ENCODE peak calls at places on chromosomes 1 and 21, in ten cellular contexts. F is KG1; X is T-helper 9 cell; A is activated CD8-positive, alpha-beta memory T cell treated with anti-CD3 and anti-CD28 coated beads for 1 hour; J is NCI-H1930; U is AG08395; N is activated CD8-positive, alpha-beta T cell treated with anti-CD3 and anti-CD28 coated beads, Interleukin-2, amount 10 ng/mL, durations not matched to agents 7 days and 5 days; E is neural progenitor cell; G is left cardiac atrium; W is GM04504. M is an unnamed sample.

GRCh38 chr1:65297686-65298085 is 11.7 kb upstream of the DNAJC6 start:
- DNase-seq in F (no peak), X (no peak), A (no peak), J (no peak), U (no peak), N (no peak), E (no peak), G (no peak), W (no peak), M (no peak)

GRCh38 chr1:246513619-246514343 is 6.7 kb upstream of the SMYD3 start:
- DNase-seq in F (no peak), X (no peak), A (no peak), J (no peak), U (no peak), N (no peak), E (no peak), G (no peak), W (no peak), M (no peak)

GRCh38 chr1:9399510-9400424 is 107.1 kb downstream of the SPSB1 start:
- DNase-seq in F (peak), X (no peak), A (no peak), J (no peak), U (peak), N (no peak), E (no peak), G (peak), W (no peak), M (peak)

GRCh38 chr1:31912839-31913239 is 25.3 kb downstream of the PTP4A2 start:
- DNase-seq in F (no peak), X (no peak), A (no peak), J (no peak), U (no peak), N (no peak), E (no peak), G (no peak), W (no peak), M (no peak)

GRCh38 chr1:172308577-172308976 is 111.9 kb upstream of the C1orf105 start:
- DNase-seq in F (no peak), X (no peak), A (no peak), J (no peak), U (no peak), N (no peak), E (no peak), G (no peak), W (no peak), M (no peak)

GRCh38 chr1:208387908-208388756 is 143.9 kb upstream of the PLXNA2 start:
- DNase-seq in F (no peak), X (no peak), A (no peak), J (no peak), U (no peak), N (no peak), E (no peak), G (no peak), W (no peak), M (no peak)

GRCh38 chr1:22502167-22502566 is 50.5 kb downstream of the ZBTB40 start:
- DNase-seq in F (no peak), X (no peak), A (no peak), J (no peak), U (no peak), N (no peak), E (no peak), G (no peak), W (no peak), M (no peak)

GRCh38 chr1:180507826-180508724 is 5.7 kb upstream of the ACBD6 start:
- DNase-seq in F (no peak), X (no peak), A (no peak), J (no peak), U (peak), N (no peak), E (no peak), G (no peak), W (no peak), M (no peak)

GRCh38 chr1:162697140-162697895 is 65.1 kb downstream of the DDR2 start:
- DNase-seq in F (no peak), X (no peak), A (no peak), J (no peak), U (no peak), N (no peak), E (no peak), G (no peak), W (no peak), M (no peak)

GRCh38 chr21:46063734-46064680 is 33.9 kb upstream of the COL6A2 start:
- DNase-seq in F (no peak), X (no peak), A (no peak), J (no peak), U (no peak), N (no peak), E (no peak), G (no peak), W (no peak), M (no peak)

GRCh38 chr1:63946866-63947491 is 173.2 kb downstream of the ROR1 start:
- DNase-seq in F (no peak), X (no peak), A (no peak), J (no peak), U (no peak), N (no peak), E (no peak), G (peak), W (no peak), M (peak)

GRCh38 chr1:186535388-186536133 is 74.6 kb upstream of the PDC start:
- DNase-seq in F (no peak), X (no peak), A (no peak), J (no peak), U (peak), N (no peak), E (no peak), G (no peak), W (peak), M (no peak)

GRCh38 chr1:62288224-62288623 is 31.0 kb downstream of the KANK4 start:
- DNase-seq in F (no peak), X (no peak), A (no peak), J (no peak), U (no peak), N (no peak), E (peak), G (no peak), W (no peak), M (no peak)

GRCh38 chr1:89523597-89524368 is 846 bp upstream of the LRRC8B start:
- DNase-seq in F (peak), X (no peak), A (no peak), J (peak), U (no peak), N (peak), E (peak), G (no peak), W (no peak), M (no peak)

GRCh38 chr21:17780539-17780938 is 38.6 kb downstream of the C21orf91 start:
- DNase-seq in F (peak), X (peak), A (no peak), J (no peak), U (no peak), N (peak), E (peak), G (no peak), W (no peak), M (no peak)

GRCh38 chr1:46547481-46548383 is 3.7 kb downstream of the KNCN start:
- DNase-seq in F (no peak), X (no peak), A (no peak), J (no peak), U (peak), N (peak), E (peak), G (peak), W (no peak), M (no peak)

GRCh38 chr1:40267767-40268187 is 9.7 kb downstream of the ZMPSTE24 start:
- DNase-seq in F (no peak), X (no peak), A (no peak), J (no peak), U (peak), N (no peak), E (no peak), G (no peak), W (peak), M (no peak)

GRCh38 chr1:38464071-38464661 is 395.4 kb downstream of the RRAGC start:
- DNase-seq in F (no peak), X (no peak), A (no peak), J (no peak), U (no peak), N (no peak), E (no peak), G (no peak), W (no peak), M (no peak)

GRCh38 chr1:207861442-207862177 is 49.3 kb downstream of the CD34 start:
- DNase-seq in F (no peak), X (no peak), A (peak), J (no peak), U (no peak), N (peak), E (no peak), G (no peak), W (no peak), M (no peak)

GRCh38 chr1:243475966-243476365 is 220.1 kb downstream of the SDCCAG8 start:
- DNase-seq in F (no peak), X (no peak), A (no peak), J (no peak), U (peak), N (no peak), E (peak), G (no peak), W (no peak), M (no peak)

GRCh38 chr21:40335689-40336088 is 468.5 kb downstream of the PCP4 start:
- DNase-seq in F (no peak), X (no peak), A (no peak), J (peak), U (no peak), N (no peak), E (no peak), G (no peak), W (no peak), M (no peak)

GRCh38 chr1:221201773-221202172 is 322.5 kb downstream of the HLX start:
- DNase-seq in F (no peak), X (no peak), A (no peak), J (no peak), U (no peak), N (no peak), E (no peak), G (no peak), W (no peak), M (no peak)

GRCh38 chr1:93079685-93080141 is 630 bp downstream of the MTF2 start:
- DNase-seq in F (peak), X (peak), A (no peak), J (no peak), U (peak), N (peak), E (peak), G (peak), W (no peak), M (no peak)

GRCh38 chr1:233738396-233738795 is 124.5 kb downstream of the KCNK1 start:
- DNase-seq in F (no peak), X (no peak), A (no peak), J (no peak), U (no peak), N (no peak), E (no peak), G (no peak), W (no peak), M (no peak)

GRCh38 chr1:119327436-119328155 is 41.0 kb upstream of the HAO2 start:
- DNase-seq in F (peak), X (no peak), A (no peak), J (peak), U (peak), N (peak), E (peak), G (no peak), W (peak), M (no peak)

GRCh38 chr1:163161337-163161736 is 41.4 kb downstream of the RGS5 start:
- DNase-seq in F (no peak), X (no peak), A (no peak), J (no peak), U (no peak), N (no peak), E (no peak), G (no peak), W (no peak), M (no peak)

GRCh38 chr1:19042675-19043578 is 86.5 kb upstream of the IFFO2 start:
- DNase-seq in F (no peak), X (no peak), A (no peak), J (no peak), U (no peak), N (no peak), E (no peak), G (no peak), W (no peak), M (no peak)

GRCh38 chr1:153944005-153944821 is 2.3 kb downstream of the DENND4B start:
- DNase-seq in F (no peak), X (no peak), A (no peak), J (no peak), U (no peak), N (peak), E (no peak), G (no peak), W (no peak), M (no peak)

GRCh38 chr1:39107891-39108290 is 81.7 kb downstream of the NDUFS5 start:
- DNase-seq in F (no peak), X (no peak), A (no peak), J (no peak), U (no peak), N (no peak), E (no peak), G (no peak), W (no peak), M (no peak)

GRCh38 chr1:204844326-204844725 is 26.3 kb upstream of the NFASC start:
- DNase-seq in F (no peak), X (no peak), A (no peak), J (no peak), U (no peak), N (no peak), E (no peak), G (no peak), W (no peak), M (no peak)

GRCh38 chr1:35706846-35707245 is 11.8 kb downstream of the C1orf216 start:
- DNase-seq in F (no peak), X (no peak), A (no peak), J (no peak), U (no peak), N (no peak), E (peak), G (no peak), W (no peak), M (no peak)

GRCh38 chr21:43703068-43703880 is 15.7 kb upstream of the PDXK start:
- DNase-seq in F (no peak), X (no peak), A (no peak), J (no peak), U (peak), N (peak), E (peak), G (peak), W (peak), M (peak)